ENCODE peak calls at places on chromosomes 3 and 15, in six cellular contexts. C, T, F, L, N and V are unnamed samples.

GRCh38 chr3:50089603-50089945 is 855 bp downstream of the RBM5 start:
- DNase-seq in C (no peak), T (peak; percentile 74), F (no peak), L (no peak), N (no peak), V (no peak)

GRCh38 chr3:111577798-111578685 is 17.1 kb downstream of the ZBED2 start:
- DNase-seq in C (peak; percentile 80), T (peak; percentile 86), F (peak; percentile 79), L (peak; percentile 25), N (peak; percentile 74), V (no peak)

GRCh38 chr3:14870564-14871060 is 51.9 kb downstream of the FGD5 start:
- DNase-seq in C (no peak), T (no peak), F (no peak), L (no peak), N (no peak), V (no peak)

GRCh38 chr3:14037211-14037610 is 87.5 kb downstream of the CHCHD4 start:
- DNase-seq in C (no peak), T (no peak), F (no peak), L (no peak), N (no peak), V (no peak)

GRCh38 chr3:16207031-16207430 is 32.6 kb downstream of the GALNT15 start:
- DNase-seq in C (no peak), T (no peak), F (no peak), L (peak; percentile 18), N (no peak), V (no peak)

GRCh38 chr15:62362608-62363007 is 197.5 kb upstream of the C2CD4B start:
- DNase-seq in C (peak; percentile 40), T (peak; percentile 95), F (peak; percentile 40), L (no peak), N (no peak), V (no peak)

GRCh38 chr3:188076176-188076575 is 77.8 kb upstream of the LPP start:
- DNase-seq in C (no peak), T (no peak), F (no peak), L (no peak), N (no peak), V (no peak)

GRCh38 chr15:86743283-86743903 is 663.7 kb downstream of the AGBL1 start:
- DNase-seq in C (peak; percentile 43), T (no peak), F (no peak), L (no peak), N (peak; percentile 73), V (peak; percentile 35)

GRCh38 chr15:85421116-85421925 is 40.9 kb downstream of the AKAP13 start:
- DNase-seq in C (no peak), T (peak; percentile 35), F (no peak), L (peak; percentile 26), N (no peak), V (no peak)

GRCh38 chr3:46902188-46902631 is 24.7 kb downstream of the PTH1R start:
- DNase-seq in C (no peak), T (no peak), F (no peak), L (no peak), N (no peak), V (no peak)

GRCh38 chr3:90024986-90025385 is 917.6 kb downstream of the EPHA3 start:
- DNase-seq in C (no peak), T (no peak), F (peak; percentile 57), L (no peak), N (no peak), V (no peak)

GRCh38 chr3:186362988-186363387 is 954 bp upstream of the DGKG start:
- DNase-seq in C (no peak), T (no peak), F (no peak), L (no peak), N (no peak), V (no peak)

GRCh38 chr15:66670698-66671580 is 31.1 kb upstream of the SMAD6 start:
- DNase-seq in C (peak; percentile 68), T (no peak), F (peak; percentile 48), L (no peak), N (peak; percentile 79), V (no peak)

GRCh38 chr3:138249636-138250035 is 62.5 kb downstream of the ARMC8 start:
- DNase-seq in C (no peak), T (no peak), F (no peak), L (no peak), N (no peak), V (no peak)

GRCh38 chr15:35980719-35981118 is 434.8 kb upstream of the DPH6 start:
- DNase-seq in C (peak; percentile 10), T (peak; percentile 36), F (no peak), L (no peak), N (peak; percentile 11), V (no peak)

GRCh38 chr3:113910966-113911365 is 36.8 kb upstream of the ZDHHC23 start:
- DNase-seq in C (no peak), T (peak; percentile 21), F (no peak), L (no peak), N (no peak), V (no peak)

GRCh38 chr15:55279746-55280351 is 9.8 kb downstream of the RAB27A start:
- DNase-seq in C (peak; percentile 84), T (peak; percentile 96), F (peak; percentile 81), L (peak; percentile 84), N (peak; percentile 61), V (peak; percentile 11)

GRCh38 chr15:56428821-56429458 is 36.0 kb downstream of the MNS1 start:
- DNase-seq in C (peak; percentile 20), T (peak; percentile 58), F (no peak), L (peak; percentile 49), N (peak; percentile 16), V (no peak)

GRCh38 chr3:157061271-157061670 is 98.7 kb downstream of the CCNL1 start:
- DNase-seq in C (no peak), T (no peak), F (no peak), L (no peak), N (no peak), V (no peak)

GRCh38 chr3:58298189-58298588 is 7.9 kb upstream of the RPP14 start:
- DNase-seq in C (no peak), T (no peak), F (no peak), L (no peak), N (no peak), V (no peak)

GRCh38 chr15:81133782-81134461 is at the start of gene CFAP161:
- DNase-seq in C (peak; percentile 53), T (peak; percentile 85), F (no peak), L (peak; percentile 77), N (peak; percentile 86), V (no peak)

GRCh38 chr3:195909294-195909644 is 918 bp upstream of the TNK2 start:
- DNase-seq in C (no peak), T (peak; percentile 65), F (no peak), L (peak; percentile 28), N (no peak), V (no peak)

GRCh38 chr3:177977381-177978158 is 558.7 kb upstream of the KCNMB2 start:
- DNase-seq in C (peak; percentile 74), T (peak; percentile 92), F (peak; percentile 66), L (peak; percentile 52), N (no peak), V (no peak)

GRCh38 chr3:142027295-142027694 is 122.0 kb downstream of the TFDP2 start:
- DNase-seq in C (no peak), T (peak; percentile 27), F (no peak), L (no peak), N (no peak), V (peak; percentile 43)

GRCh38 chr15:22855791-22856190 is 17.3 kb downstream of the NIPA2 start:
- DNase-seq in C (no peak), T (no peak), F (no peak), L (no peak), N (no peak), V (no peak)

GRCh38 chr15:49675051-49675450 is 54.2 kb downstream of the DTWD1 start:
- DNase-seq in C (peak; percentile 86), T (peak; percentile 93), F (no peak), L (peak; percentile 5), N (no peak), V (no peak)

GRCh38 chr15:85684174-85684710 is 110.5 kb downstream of the KLHL25 start:
- DNase-seq in C (no peak), T (no peak), F (no peak), L (no peak), N (no peak), V (no peak)

GRCh38 chr15:100808691-100809090 is 70.9 kb upstream of the ALDH1A3 start:
- DNase-seq in C (no peak), T (no peak), F (no peak), L (no peak), N (no peak), V (no peak)
- H3K4me2 ChIP-seq in C (no peak overlapping the region), T (no peak overlapping the region), F (peak overlapping the region; percentile 22), L (no peak overlapping the region), N (no peak overlapping the region), V (no peak overlapping the region)

DNA sequence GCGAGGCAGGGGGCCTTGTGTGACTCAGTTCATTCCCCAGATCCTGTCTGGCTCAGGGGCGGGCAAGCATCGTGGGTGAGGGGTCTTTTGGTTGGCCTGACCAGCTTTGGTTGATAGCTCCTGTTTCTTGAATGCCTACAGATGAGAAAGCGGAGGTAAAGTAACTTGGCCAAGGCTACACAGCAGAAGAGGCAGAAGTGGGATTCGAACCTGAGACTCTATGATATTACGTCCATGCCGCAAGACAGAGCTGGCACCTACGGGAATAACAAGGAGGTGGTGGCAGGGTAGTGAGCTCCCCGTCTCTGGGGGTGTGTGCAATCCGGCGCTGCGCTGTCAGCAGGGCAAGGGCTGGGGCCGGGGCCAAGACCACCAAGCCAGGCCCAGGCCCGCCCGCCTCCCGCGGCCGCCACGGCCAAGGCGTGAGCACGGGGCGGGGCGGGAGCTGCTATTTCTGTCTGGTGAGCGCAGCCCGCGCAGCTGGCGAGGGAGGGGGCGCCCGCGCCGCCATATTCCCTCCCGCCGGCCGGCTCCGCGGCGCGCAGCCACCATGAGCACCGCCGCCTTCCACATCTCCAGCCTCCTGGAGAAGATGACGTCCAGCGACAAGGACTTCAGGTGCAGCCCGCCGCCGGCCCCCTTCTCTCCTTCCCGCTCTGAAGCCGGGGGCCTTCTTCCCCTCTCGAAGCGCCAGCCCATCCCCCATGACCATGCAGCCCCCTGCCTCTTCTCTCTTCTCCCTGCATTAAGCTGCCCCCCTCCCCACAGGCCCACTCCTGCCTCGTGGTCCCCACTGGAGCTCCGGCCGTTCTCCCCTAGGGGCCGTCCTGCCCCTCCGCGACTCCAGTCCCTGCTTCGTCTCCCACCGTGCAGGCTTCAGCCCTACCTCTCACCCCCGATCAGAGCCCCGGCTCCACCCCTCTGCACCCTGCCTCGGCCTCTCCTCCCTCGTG is at the start of gene CAND2:
- DNase-seq in C (no peak), T (peak; percentile 70), F (no peak), L (peak; percentile 51), N (peak; percentile 79), V (peak; percentile 62)
- TF ChIP-seq EZH2 in C (no peak), T (no peak), F (no peak), L (no peak), N (no peak), V (no peak)

GRCh38 chr3:74067296-74067695 is 442.6 kb upstream of the PDZRN3 start:
- DNase-seq in C (peak; percentile 29), T (peak; percentile 66), F (no peak), L (no peak), N (peak; percentile 23), V (no peak)

DNA sequence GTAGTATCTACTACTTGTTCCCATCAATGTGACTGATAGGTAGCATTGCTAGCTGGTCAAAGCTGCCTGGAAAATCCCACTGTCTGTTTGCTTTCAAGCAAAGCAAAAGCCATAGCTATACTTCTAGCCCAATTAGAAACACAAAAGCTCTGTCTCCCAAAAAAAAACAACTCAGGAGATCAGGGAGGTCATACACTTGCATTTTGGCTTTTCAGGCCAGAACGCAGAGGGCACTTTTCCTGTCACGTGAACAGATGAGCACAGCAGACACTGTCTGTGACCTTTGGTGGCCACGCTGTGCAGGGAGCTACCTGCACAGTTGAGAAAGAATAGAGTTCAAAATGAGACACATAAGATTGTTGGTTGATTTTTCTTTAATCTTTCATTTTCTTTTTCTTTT is 441.7 kb upstream of the PDZRN3 start:
- DNase-seq in C (no peak), T (no peak), F (no peak), L (no peak), N (no peak), V (no peak)
- H3K4me2 ChIP-seq in C (no peak overlapping the region), T (no peak overlapping the region), F (no peak overlapping the region), L (no peak overlapping the region), N (no peak overlapping the region), V (no peak overlapping the region)

GRCh38 chr3:125212509-125213372 is at the start of gene SLC12A8:
- DNase-seq in C (no peak), T (peak; percentile 33), F (no peak), L (no peak), N (peak; percentile 47), V (no peak)
- TF ChIP-seq EZH2 in C (no peak), T (no peak), F (no peak), L (peak; percentile 33), N (no peak), V (no peak)